ENCODE peak calls at places on chromosomes 12 and 14, in ten cellular contexts. One of them, this sample, is unnamed.

GRCh38 chr12:11884661-11885060 is 186.1 kb upstream of the BCL2L14 start:
- DNase-seq in HFF-Myc: no peak
- DNase-seq in testis: no peak
- DNase-seq in choroid plexus epithelial cell: no peak
- DNase-seq in RWPE1: no peak
- DNase-seq in lower leg skin: no peak
- DNase-seq in nephron progenitor cell: no peak
- DNase-seq in neural progenitor cell: no peak
- DNase-seq in H9: no peak
- DNase-seq in GM10248: no peak
- DNase-seq in this sample: no peak

GRCh38 chr12:6062427-6063378 is 61.8 kb downstream of the VWF start:
- DNase-seq in HFF-Myc: no peak
- DNase-seq in testis: peak; percentile 58
- DNase-seq in choroid plexus epithelial cell: peak; percentile 66
- DNase-seq in RWPE1: peak; percentile 68
- DNase-seq in lower leg skin: no peak
- DNase-seq in nephron progenitor cell: peak; percentile 74
- DNase-seq in neural progenitor cell: peak; percentile 69
- DNase-seq in H9: peak; percentile 85
- DNase-seq in GM10248: peak; percentile 82
- DNase-seq in this sample: peak; percentile 66

GRCh38 chr14:94612580-94613554 is 676 bp downstream of the SERPINA3 start:
- DNase-seq in HFF-Myc: no peak
- DNase-seq in testis: peak; percentile 26
- DNase-seq in choroid plexus epithelial cell: peak; percentile 55
- DNase-seq in RWPE1: no peak
- DNase-seq in lower leg skin: no peak
- DNase-seq in nephron progenitor cell: no peak
- DNase-seq in neural progenitor cell: no peak
- DNase-seq in H9: no peak
- DNase-seq in GM10248: no peak
- DNase-seq in this sample: peak; percentile 62

GRCh38 chr14:24132061-24132685 is 1.7 kb downstream of the FITM1 start:
- DNase-seq in HFF-Myc: no peak
- DNase-seq in testis: no peak
- DNase-seq in choroid plexus epithelial cell: no peak
- DNase-seq in RWPE1: no peak
- DNase-seq in lower leg skin: no peak
- DNase-seq in nephron progenitor cell: no peak
- DNase-seq in neural progenitor cell: no peak
- DNase-seq in H9: no peak
- DNase-seq in GM10248: no peak
- DNase-seq in this sample: no peak

GRCh38 chr14:72024043-72024407 is 91.8 kb downstream of the RGS6 start:
- DNase-seq in HFF-Myc: no peak
- DNase-seq in testis: peak; percentile 67
- DNase-seq in choroid plexus epithelial cell: peak; percentile 45
- DNase-seq in RWPE1: peak; percentile 19
- DNase-seq in lower leg skin: peak; percentile 19
- DNase-seq in nephron progenitor cell: peak; percentile 36
- DNase-seq in neural progenitor cell: peak; percentile 72
- DNase-seq in H9: peak; percentile 64
- DNase-seq in GM10248: peak; percentile 30
- DNase-seq in this sample: peak; percentile 19

GRCh38 chr14:28242895-28243294 is 523.7 kb upstream of the FOXG1 start:
- DNase-seq in HFF-Myc: no peak
- DNase-seq in testis: no peak
- DNase-seq in choroid plexus epithelial cell: no peak
- DNase-seq in RWPE1: no peak
- DNase-seq in lower leg skin: no peak
- DNase-seq in nephron progenitor cell: no peak
- DNase-seq in neural progenitor cell: no peak
- DNase-seq in H9: no peak
- DNase-seq in GM10248: no peak
- DNase-seq in this sample: no peak

GRCh38 chr14:34710006-34710405 is 4.4 kb downstream of the CFL2 start:
- DNase-seq in HFF-Myc: no peak
- DNase-seq in testis: no peak
- DNase-seq in choroid plexus epithelial cell: no peak
- DNase-seq in RWPE1: no peak
- DNase-seq in lower leg skin: no peak
- DNase-seq in nephron progenitor cell: no peak
- DNase-seq in neural progenitor cell: no peak
- DNase-seq in H9: no peak
- DNase-seq in GM10248: no peak
- DNase-seq in this sample: no peak

GRCh38 chr12:103771466-103771865 is 69.6 kb downstream of the NT5DC3 start:
- DNase-seq in HFF-Myc: no peak
- DNase-seq in testis: peak; percentile 47
- DNase-seq in choroid plexus epithelial cell: peak; percentile 71
- DNase-seq in RWPE1: peak; percentile 24
- DNase-seq in lower leg skin: no peak
- DNase-seq in nephron progenitor cell: peak; percentile 37
- DNase-seq in neural progenitor cell: peak; percentile 59
- DNase-seq in H9: peak; percentile 81
- DNase-seq in GM10248: no peak
- DNase-seq in this sample: peak; percentile 66

GRCh38 chr12:105318651-105319483 is 11.6 kb upstream of the C12orf75 start:
- DNase-seq in HFF-Myc: no peak
- DNase-seq in testis: no peak
- DNase-seq in choroid plexus epithelial cell: no peak
- DNase-seq in RWPE1: no peak
- DNase-seq in lower leg skin: no peak
- DNase-seq in nephron progenitor cell: no peak
- DNase-seq in neural progenitor cell: no peak
- DNase-seq in H9: no peak
- DNase-seq in GM10248: no peak
- DNase-seq in this sample: no peak

GRCh38 chr12:73656375-73656774 is 881.3 kb upstream of the ATXN7L3B start:
- DNase-seq in HFF-Myc: no peak
- DNase-seq in testis: no peak
- DNase-seq in choroid plexus epithelial cell: no peak
- DNase-seq in RWPE1: no peak
- DNase-seq in lower leg skin: no peak
- DNase-seq in nephron progenitor cell: no peak
- DNase-seq in neural progenitor cell: no peak
- DNase-seq in H9: no peak
- DNase-seq in GM10248: no peak
- DNase-seq in this sample: no peak
- TF ChIP-seq CTCF in HFF-Myc: no peak
- TF ChIP-seq CTCF in testis: no peak
- TF ChIP-seq CTCF in choroid plexus epithelial cell: no peak
- TF ChIP-seq CTCF in RWPE1: no peak
- TF ChIP-seq CTCF in lower leg skin: no peak
- TF ChIP-seq CTCF in nephron progenitor cell: no peak
- TF ChIP-seq CTCF in neural progenitor cell: peak; percentile 20
- TF ChIP-seq CTCF in H9: peak; percentile 47
- TF ChIP-seq CTCF in GM10248: no peak
- TF ChIP-seq CTCF in this sample: no peak

GRCh38 chr12:31655208-31655607 is 4.3 kb upstream of the ETFBKMT start:
- DNase-seq in HFF-Myc: no peak
- DNase-seq in testis: no peak
- DNase-seq in choroid plexus epithelial cell: no peak
- DNase-seq in RWPE1: no peak
- DNase-seq in lower leg skin: no peak
- DNase-seq in nephron progenitor cell: no peak
- DNase-seq in neural progenitor cell: no peak
- DNase-seq in H9: no peak
- DNase-seq in GM10248: no peak
- DNase-seq in this sample: no peak

GRCh38 chr12:31658743-31659086 is 773 bp upstream of the ETFBKMT start:
- DNase-seq in HFF-Myc: no peak
- DNase-seq in testis: no peak
- DNase-seq in choroid plexus epithelial cell: no peak
- DNase-seq in RWPE1: no peak
- DNase-seq in lower leg skin: no peak
- DNase-seq in nephron progenitor cell: no peak
- DNase-seq in neural progenitor cell: no peak
- DNase-seq in H9: no peak
- DNase-seq in GM10248: no peak
- DNase-seq in this sample: no peak

GRCh38 chr12:31662176-31662849 is 2.8 kb downstream of the ETFBKMT start:
- DNase-seq in HFF-Myc: no peak
- DNase-seq in testis: no peak
- DNase-seq in choroid plexus epithelial cell: no peak
- DNase-seq in RWPE1: no peak
- DNase-seq in lower leg skin: no peak
- DNase-seq in nephron progenitor cell: no peak
- DNase-seq in neural progenitor cell: no peak
- DNase-seq in H9: no peak
- DNase-seq in GM10248: no peak
- DNase-seq in this sample: no peak

GRCh38 chr12:31655792-31656191 is 3.7 kb upstream of the ETFBKMT start:
- DNase-seq in HFF-Myc: no peak
- DNase-seq in testis: no peak
- DNase-seq in choroid plexus epithelial cell: no peak
- DNase-seq in RWPE1: no peak
- DNase-seq in lower leg skin: no peak
- DNase-seq in nephron progenitor cell: no peak
- DNase-seq in neural progenitor cell: no peak
- DNase-seq in H9: no peak
- DNase-seq in GM10248: no peak
- DNase-seq in this sample: no peak

GRCh38 chr12:31659087-31659942 is at the start of gene ETFBKMT:
- DNase-seq in HFF-Myc: peak; percentile 65
- DNase-seq in testis: peak; percentile 94
- DNase-seq in choroid plexus epithelial cell: peak; percentile 84
- DNase-seq in RWPE1: peak; percentile 90
- DNase-seq in lower leg skin: peak; percentile 88
- DNase-seq in nephron progenitor cell: peak; percentile 84
- DNase-seq in neural progenitor cell: peak; percentile 93
- DNase-seq in H9: peak; percentile 96
- DNase-seq in GM10248: peak; percentile 92
- DNase-seq in this sample: peak; percentile 86
- TF ChIP-seq CTCF in HFF-Myc: peak; percentile 41
- TF ChIP-seq CTCF in testis: peak; percentile 83
- TF ChIP-seq CTCF in choroid plexus epithelial cell: peak; percentile 23
- TF ChIP-seq CTCF in RWPE1: peak; percentile 26
- TF ChIP-seq CTCF in lower leg skin: no peak
- TF ChIP-seq CTCF in nephron progenitor cell: peak; percentile 14
- TF ChIP-seq CTCF in neural progenitor cell: peak; percentile 40
- TF ChIP-seq CTCF in H9: peak; percentile 46
- TF ChIP-seq CTCF in GM10248: no peak
- TF ChIP-seq CTCF in this sample: peak; percentile 6

GRCh38 chr12:99745895-99746294 is 98.3 kb downstream of the GARIN6 start:
- DNase-seq in HFF-Myc: no peak
- DNase-seq in testis: no peak
- DNase-seq in choroid plexus epithelial cell: no peak
- DNase-seq in RWPE1: no peak
- DNase-seq in lower leg skin: no peak
- DNase-seq in nephron progenitor cell: no peak
- DNase-seq in neural progenitor cell: no peak
- DNase-seq in H9: no peak
- DNase-seq in GM10248: no peak
- DNase-seq in this sample: no peak

GRCh38 chr12:99745106-99745505 is 97.6 kb downstream of the GARIN6 start:
- DNase-seq in HFF-Myc: no peak
- DNase-seq in testis: no peak
- DNase-seq in choroid plexus epithelial cell: no peak
- DNase-seq in RWPE1: no peak
- DNase-seq in lower leg skin: no peak
- DNase-seq in nephron progenitor cell: no peak
- DNase-seq in neural progenitor cell: no peak
- DNase-seq in H9: no peak
- DNase-seq in GM10248: no peak
- DNase-seq in this sample: no peak

GRCh38 chr12:99746538-99746937 is 99.0 kb downstream of the GARIN6 start:
- DNase-seq in HFF-Myc: no peak
- DNase-seq in testis: no peak
- DNase-seq in choroid plexus epithelial cell: no peak
- DNase-seq in RWPE1: no peak
- DNase-seq in lower leg skin: no peak
- DNase-seq in nephron progenitor cell: no peak
- DNase-seq in neural progenitor cell: peak; percentile 31
- DNase-seq in H9: no peak
- DNase-seq in GM10248: no peak
- DNase-seq in this sample: no peak
- TF ChIP-seq CTCF in HFF-Myc: no peak
- TF ChIP-seq CTCF in testis: no peak
- TF ChIP-seq CTCF in choroid plexus epithelial cell: no peak
- TF ChIP-seq CTCF in RWPE1: no peak
- TF ChIP-seq CTCF in lower leg skin: no peak
- TF ChIP-seq CTCF in nephron progenitor cell: no peak
- TF ChIP-seq CTCF in neural progenitor cell: peak; percentile 43
- TF ChIP-seq CTCF in H9: peak; percentile 52
- TF ChIP-seq CTCF in GM10248: no peak
- TF ChIP-seq CTCF in this sample: no peak

GRCh38 chr12:58500399-58500798 is 419.9 kb downstream of the LRIG3 start:
- DNase-seq in HFF-Myc: no peak
- DNase-seq in testis: no peak
- DNase-seq in choroid plexus epithelial cell: no peak
- DNase-seq in RWPE1: no peak
- DNase-seq in lower leg skin: no peak
- DNase-seq in nephron progenitor cell: no peak
- DNase-seq in neural progenitor cell: no peak
- DNase-seq in H9: no peak
- DNase-seq in GM10248: no peak
- DNase-seq in this sample: no peak

GRCh38 chr12:58503731-58504520 is 416.4 kb downstream of the LRIG3 start:
- DNase-seq in HFF-Myc: no peak
- DNase-seq in testis: no peak
- DNase-seq in choroid plexus epithelial cell: peak; percentile 59
- DNase-seq in RWPE1: no peak
- DNase-seq in lower leg skin: no peak
- DNase-seq in nephron progenitor cell: no peak
- DNase-seq in neural progenitor cell: no peak
- DNase-seq in H9: no peak
- DNase-seq in GM10248: no peak
- DNase-seq in this sample: peak; percentile 28

GRCh38 chr12:58502236-58502635 is 418.1 kb downstream of the LRIG3 start:
- DNase-seq in HFF-Myc: no peak
- DNase-seq in testis: no peak
- DNase-seq in choroid plexus epithelial cell: peak; percentile 13
- DNase-seq in RWPE1: no peak
- DNase-seq in lower leg skin: no peak
- DNase-seq in nephron progenitor cell: peak; percentile 33
- DNase-seq in neural progenitor cell: peak; percentile 85
- DNase-seq in H9: no peak
- DNase-seq in GM10248: no peak
- DNase-seq in this sample: no peak

GRCh38 chr12:58504539-58504938 is 415.8 kb downstream of the LRIG3 start:
- DNase-seq in HFF-Myc: peak; percentile 81
- DNase-seq in testis: no peak
- DNase-seq in choroid plexus epithelial cell: no peak
- DNase-seq in RWPE1: peak; percentile 53
- DNase-seq in lower leg skin: no peak
- DNase-seq in nephron progenitor cell: no peak
- DNase-seq in neural progenitor cell: no peak
- DNase-seq in H9: no peak
- DNase-seq in GM10248: no peak
- DNase-seq in this sample: no peak

GRCh38 chr12:58502857-58503256 is 417.4 kb downstream of the LRIG3 start:
- DNase-seq in HFF-Myc: no peak
- DNase-seq in testis: no peak
- DNase-seq in choroid plexus epithelial cell: peak; percentile 28
- DNase-seq in RWPE1: no peak
- DNase-seq in lower leg skin: no peak
- DNase-seq in nephron progenitor cell: no peak
- DNase-seq in neural progenitor cell: peak; percentile 27
- DNase-seq in H9: no peak
- DNase-seq in GM10248: no peak
- DNase-seq in this sample: no peak
- TF ChIP-seq CTCF in HFF-Myc: no peak
- TF ChIP-seq CTCF in testis: no peak
- TF ChIP-seq CTCF in choroid plexus epithelial cell: no peak
- TF ChIP-seq CTCF in RWPE1: no peak
- TF ChIP-seq CTCF in lower leg skin: no peak
- TF ChIP-seq CTCF in nephron progenitor cell: no peak
- TF ChIP-seq CTCF in neural progenitor cell: no peak
- TF ChIP-seq CTCF in H9: no peak
- TF ChIP-seq CTCF in GM10248: no peak
- TF ChIP-seq CTCF in this sample: no peak